ENCODE peak calls at places on chromosome X, in five cellular contexts. B, J, N, U and C are unnamed samples.

GRCh38 chrX:51975360-51975759 is 81.9 kb downstream of the MAGED1 start:
- DNase-seq in B (no peak), J (no peak), N (no peak), U (no peak), C (no peak)

GRCh38 chrX:134374294-134374693 is 85.7 kb upstream of the HPRT1 start:
- DNase-seq in B (no peak), J (no peak), N (no peak), U (no peak), C (no peak)

GRCh38 chrX:17170973-17171372 is 204.0 kb upstream of the NHS start:
- DNase-seq in B (no peak), J (no peak), N (no peak), U (no peak), C (no peak)

GRCh38 chrX:107823456-107823855 is 2.2 kb upstream of the MID2 start:
- DNase-seq in B (peak; percentile 89), J (no peak), N (no peak), U (no peak), C (no peak)

GRCh38 chrX:53324085-53324484 is 42.7 kb upstream of the IQSEC2 start:
- DNase-seq in B (no peak), J (no peak), N (no peak), U (no peak), C (no peak)

GRCh38 chrX:18654873-18655836 is 16.8 kb downstream of the RS1 start:
- DNase-seq in B (peak; percentile 15), J (no peak), N (no peak), U (peak; percentile 28), C (no peak)

GRCh38 chrX:154546354-154547244 is at the start of gene G6PD:
- DNase-seq in B (peak; percentile 62), J (peak; percentile 71), N (peak; percentile 65), U (peak; percentile 80), C (no peak)

GRCh38 chrX:130999360-130999759 is 58.8 kb upstream of the ARHGAP36 start:
- DNase-seq in B (no peak), J (no peak), N (no peak), U (no peak), C (no peak)

GRCh38 chrX:17500145-17500579 is 125.2 kb downstream of the NHS start:
- DNase-seq in B (peak; percentile 52), J (peak; percentile 54), N (no peak), U (peak; percentile 41), C (no peak)

GRCh38 chrX:87518504-87518903 is 902 bp downstream of the KLHL4 start:
- DNase-seq in B (peak; percentile 14), J (no peak), N (no peak), U (no peak), C (no peak)

GRCh38 chrX:96884027-96884426 is 319 bp downstream of the RPA4 start:
- DNase-seq in B (no peak), J (no peak), N (no peak), U (no peak), C (no peak)

GRCh38 chrX:16695079-16695676 is 17.3 kb downstream of the CTPS2 start:
- DNase-seq in B (peak; percentile 62), J (peak; percentile 70), N (peak; percentile 73), U (peak; percentile 72), C (peak; percentile 94)

GRCh38 chrX:12446342-12447075 is 308.2 kb downstream of the FRMPD4 start:
- DNase-seq in B (peak; percentile 55), J (no peak), N (no peak), U (no peak), C (no peak)

GRCh38 chrX:49309401-49309981 is 6.0 kb downstream of the GAGE10 start:
- DNase-seq in B (peak; percentile 39), J (peak; percentile 27), N (no peak), U (no peak), C (no peak)

GRCh38 chrX:106927700-106928099 is 7.5 kb downstream of the CLDN2 start:
- DNase-seq in B (peak; percentile 11), J (no peak), N (no peak), U (peak; percentile 65), C (no peak)

GRCh38 chrX:9122504-9123245 is 88.7 kb upstream of the FAM9B start:
- DNase-seq in B (no peak), J (no peak), N (no peak), U (no peak), C (no peak)

GRCh38 chrX:1361275-1361674 is 24.7 kb downstream of the IL3RA start:
- DNase-seq in B (no peak), J (no peak), N (no peak), U (no peak), C (peak; percentile 15)

GRCh38 chrX:16528620-16529019 is 121.3 kb upstream of the S100G start:
- DNase-seq in B (no peak), J (no peak), N (no peak), U (no peak), C (no peak)

GRCh38 chrX:132532097-132532496 is 43.3 kb upstream of the MBNL3 start:
- DNase-seq in B (no peak), J (no peak), N (no peak), U (no peak), C (no peak)

GRCh38 chrX:102067966-102068723 is 57.3 kb upstream of the TCEAL2 start:
- DNase-seq in B (peak; percentile 22), J (no peak), N (no peak), U (no peak), C (no peak)

GRCh38 chrX:22095306-22095705 is 63.2 kb downstream of the PHEX start:
- DNase-seq in B (peak; percentile 63), J (peak; percentile 18), N (peak; percentile 57), U (no peak), C (no peak)

GRCh38 chrX:15497865-15498264 is 2.7 kb upstream of the BMX start:
- DNase-seq in B (peak; percentile 76), J (peak; percentile 77), N (peak; percentile 24), U (peak; percentile 47), C (no peak)
- TF ChIP-seq CTCF in B (peak; percentile 64), J (peak; percentile 61), N (peak; percentile 11), U (peak; percentile 16), C (no peak)

DNA sequence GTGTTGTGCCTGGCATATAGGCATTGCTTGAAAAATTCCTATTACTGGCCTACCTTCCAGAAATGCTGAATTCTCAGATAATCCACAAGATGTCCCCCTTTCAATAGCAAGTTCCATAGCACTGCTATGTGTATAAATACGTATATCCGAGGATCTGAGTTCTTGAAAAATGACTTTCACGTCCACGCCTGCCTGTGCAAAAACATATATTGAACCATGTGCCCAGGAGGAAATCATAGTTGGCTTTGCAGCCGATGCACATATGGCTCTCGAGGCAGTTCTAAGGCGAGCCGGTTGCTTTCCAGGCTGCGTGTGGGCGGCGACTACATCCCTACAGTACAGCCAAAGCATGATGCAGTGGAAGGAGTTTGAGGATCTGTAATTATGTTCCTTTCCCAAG is 55.4 kb upstream of the ESX1 start:
- DNase-seq in B (peak; percentile 51), J (no peak), N (no peak), U (no peak), C (no peak)
- TF ChIP-seq CTCF in B (peak; percentile 49), J (no peak), N (no peak), U (no peak), C (no peak)

GRCh38 chrX:40542208-40542607 is 38.6 kb upstream of the ATP6AP2 start:
- DNase-seq in B (no peak), J (no peak), N (no peak), U (no peak), C (no peak)
- TF ChIP-seq CTCF in B (no peak), J (no peak), N (no peak), U (no peak), C (no peak)

DNA sequence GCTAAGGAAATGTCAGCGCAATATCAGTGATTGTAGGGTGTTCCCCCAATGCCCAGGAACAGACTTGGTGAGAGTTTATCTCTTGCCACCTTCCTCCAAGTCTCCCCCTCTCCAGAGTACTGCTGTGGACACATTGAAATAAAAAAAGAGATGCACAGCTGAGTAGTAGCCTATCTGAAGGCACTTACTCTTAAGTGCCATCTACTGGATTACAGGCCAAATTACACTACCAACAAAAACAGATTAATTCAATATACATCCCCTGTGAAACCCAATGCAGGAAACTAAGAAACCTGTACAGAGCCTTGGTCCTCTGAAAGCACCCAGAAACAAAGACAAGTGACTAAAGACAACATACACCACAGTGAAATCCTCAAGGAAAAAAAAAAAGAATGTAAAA is 460.3 kb downstream of the ZIC3 start:
- DNase-seq in B (no peak), J (no peak), N (no peak), U (no peak), C (no peak)
- TF ChIP-seq CTCF in B (no peak), J (peak; percentile 31), N (no peak), U (no peak), C (no peak)

DNA sequence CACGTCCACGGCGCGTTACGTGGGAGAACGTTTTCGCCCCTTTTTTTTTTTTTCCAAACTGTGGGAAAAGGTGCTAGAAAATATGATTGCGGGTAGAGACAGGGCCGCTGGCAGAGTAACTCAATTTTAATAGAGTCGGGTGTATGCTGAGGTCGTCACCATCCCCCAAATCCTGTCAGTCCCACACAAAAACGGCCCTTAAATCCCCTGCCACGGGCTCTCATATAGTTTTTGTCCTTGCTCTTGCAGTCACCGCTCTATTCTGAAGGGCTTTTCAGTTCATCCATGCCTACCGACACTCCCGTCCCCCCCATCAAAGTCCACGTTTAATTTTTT is 796 bp upstream of the MED14 start:
- DNase-seq in B (no peak), J (peak; percentile 30), N (no peak), U (no peak), C (no peak)
- TF ChIP-seq CTCF in B (no peak), J (no peak), N (no peak), U (no peak), C (no peak)

GRCh38 chrX:7170903-7171302 is 22.9 kb upstream of the PUDP start:
- DNase-seq in B (peak; percentile 27), J (peak; percentile 47), N (no peak), U (peak; percentile 32), C (peak; percentile 20)
- TF ChIP-seq CTCF in B (peak; percentile 16), J (peak; percentile 44), N (no peak), U (no peak), C (no peak)

GRCh38 chrX:73206366-73206765 is 8.3 kb downstream of the NAP1L2 start:
- DNase-seq in B (no peak), J (no peak), N (no peak), U (no peak), C (no peak)
- TF ChIP-seq CTCF in B (no peak), J (no peak), N (no peak), U (no peak), C (no peak)

DNA sequence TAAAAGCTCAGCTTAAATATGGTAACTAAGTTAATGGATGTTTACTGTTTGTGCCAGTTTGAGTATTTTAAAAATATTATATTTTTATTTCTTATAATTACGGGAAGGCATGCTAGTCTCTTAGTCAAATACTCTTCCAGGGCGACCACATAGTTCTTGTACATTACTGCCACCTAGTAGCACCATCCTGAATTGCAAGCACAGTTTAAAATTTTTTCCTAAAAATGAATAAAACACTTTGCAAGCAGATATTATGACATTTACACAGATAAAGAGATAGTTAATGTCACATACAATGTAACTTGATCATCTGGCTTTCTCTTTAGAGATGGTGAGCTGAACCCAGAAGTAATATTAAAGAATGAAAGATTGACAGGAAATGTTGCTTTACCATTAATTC is 11.5 kb downstream of the NDP start:
- DNase-seq in B (no peak), J (no peak), N (no peak), U (no peak), C (no peak)
- TF ChIP-seq CTCF in B (peak; percentile 4), J (no peak), N (no peak), U (no peak), C (no peak)

GRCh38 chrX:63739885-63740284 is 45.1 kb downstream of the ARHGEF9 start:
- DNase-seq in B (no peak), J (no peak), N (no peak), U (no peak), C (no peak)
- TF ChIP-seq CTCF in B (no peak), J (no peak), N (no peak), U (no peak), C (no peak)